ENCODE peak calls at places on chromosomes 11 and 22, in eight cellular contexts. One of them, this sample, is unnamed.

GRCh38 chr11:2096001-2096918 is 42.9 kb downstream of the IGF2 start:
- DNase-seq in fibroblast of pulmonary artery: peak
- DNase-seq in HepG2: no peak
- DNase-seq in choroid plexus epithelial cell: peak
- DNase-seq in gastrocnemius medialis: no peak
- DNase-seq in upper lobe of right lung: peak
- DNase-seq in BJ: peak
- DNase-seq in transverse colon: no peak
- DNase-seq in this sample: no peak

GRCh38 chr22:40235418-40235817 is 57.7 kb downstream of the TNRC6B start:
- DNase-seq in fibroblast of pulmonary artery: no peak
- DNase-seq in HepG2: no peak
- DNase-seq in choroid plexus epithelial cell: no peak
- DNase-seq in gastrocnemius medialis: no peak
- DNase-seq in upper lobe of right lung: no peak
- DNase-seq in BJ: no peak
- DNase-seq in transverse colon: no peak
- DNase-seq in this sample: no peak

GRCh38 chr22:31177420-31178162 is 17.6 kb downstream of the RNF185 start:
- DNase-seq in fibroblast of pulmonary artery: peak
- DNase-seq in HepG2: no peak
- DNase-seq in choroid plexus epithelial cell: peak
- DNase-seq in gastrocnemius medialis: peak
- DNase-seq in upper lobe of right lung: no peak
- DNase-seq in BJ: peak
- DNase-seq in transverse colon: no peak
- DNase-seq in this sample: peak

GRCh38 chr22:27885977-27886842 is 32.8 kb downstream of the PITPNB start:
- DNase-seq in fibroblast of pulmonary artery: peak
- DNase-seq in HepG2: peak
- DNase-seq in choroid plexus epithelial cell: peak
- DNase-seq in gastrocnemius medialis: peak
- DNase-seq in upper lobe of right lung: no peak
- DNase-seq in BJ: no peak
- DNase-seq in transverse colon: peak
- DNase-seq in this sample: peak

GRCh38 chr11:72015511-72016061 is 16.9 kb downstream of the IL18BP start:
- DNase-seq in fibroblast of pulmonary artery: peak
- DNase-seq in HepG2: peak
- DNase-seq in choroid plexus epithelial cell: peak
- DNase-seq in gastrocnemius medialis: no peak
- DNase-seq in upper lobe of right lung: peak
- DNase-seq in BJ: no peak
- DNase-seq in transverse colon: no peak
- DNase-seq in this sample: no peak

GRCh38 chr11:84260862-84261261 is 974.7 kb upstream of the CCDC90B start:
- DNase-seq in fibroblast of pulmonary artery: no peak
- DNase-seq in HepG2: no peak
- DNase-seq in choroid plexus epithelial cell: no peak
- DNase-seq in gastrocnemius medialis: no peak
- DNase-seq in upper lobe of right lung: no peak
- DNase-seq in BJ: no peak
- DNase-seq in transverse colon: no peak
- DNase-seq in this sample: no peak

GRCh38 chr22:26642465-26643367 is 14.7 kb upstream of the MIAT start:
- DNase-seq in fibroblast of pulmonary artery: no peak
- DNase-seq in HepG2: no peak
- DNase-seq in choroid plexus epithelial cell: peak
- DNase-seq in gastrocnemius medialis: no peak
- DNase-seq in upper lobe of right lung: no peak
- DNase-seq in BJ: no peak
- DNase-seq in transverse colon: peak
- DNase-seq in this sample: no peak

GRCh38 chr11:97893612-97894011 is 1127.1 kb upstream of the CNTN5 start:
- DNase-seq in fibroblast of pulmonary artery: no peak
- DNase-seq in HepG2: no peak
- DNase-seq in choroid plexus epithelial cell: no peak
- DNase-seq in gastrocnemius medialis: no peak
- DNase-seq in upper lobe of right lung: no peak
- DNase-seq in BJ: no peak
- DNase-seq in transverse colon: no peak
- DNase-seq in this sample: no peak

GRCh38 chr11:121435796-121436511 is 16.2 kb upstream of the SORL1 start:
- DNase-seq in fibroblast of pulmonary artery: no peak
- DNase-seq in HepG2: no peak
- DNase-seq in choroid plexus epithelial cell: no peak
- DNase-seq in gastrocnemius medialis: no peak
- DNase-seq in upper lobe of right lung: no peak
- DNase-seq in BJ: no peak
- DNase-seq in transverse colon: no peak
- DNase-seq in this sample: no peak

GRCh38 chr11:118914178-118914918 is 11.4 kb downstream of the BCL9L start:
- DNase-seq in fibroblast of pulmonary artery: no peak
- DNase-seq in HepG2: peak
- DNase-seq in choroid plexus epithelial cell: no peak
- DNase-seq in gastrocnemius medialis: no peak
- DNase-seq in upper lobe of right lung: no peak
- DNase-seq in BJ: no peak
- DNase-seq in transverse colon: peak
- DNase-seq in this sample: no peak

GRCh38 chr22:39173050-39173706 is 20.7 kb upstream of the CBX7 start:
- DNase-seq in fibroblast of pulmonary artery: no peak
- DNase-seq in HepG2: no peak
- DNase-seq in choroid plexus epithelial cell: no peak
- DNase-seq in gastrocnemius medialis: no peak
- DNase-seq in upper lobe of right lung: no peak
- DNase-seq in BJ: no peak
- DNase-seq in transverse colon: no peak
- DNase-seq in this sample: no peak

GRCh38 chr22:39171623-39172264 is 19.3 kb upstream of the CBX7 start:
- DNase-seq in fibroblast of pulmonary artery: no peak
- DNase-seq in HepG2: no peak
- DNase-seq in choroid plexus epithelial cell: no peak
- DNase-seq in gastrocnemius medialis: no peak
- DNase-seq in upper lobe of right lung: no peak
- DNase-seq in BJ: no peak
- DNase-seq in transverse colon: no peak
- DNase-seq in this sample: no peak

GRCh38 chr22:39169797-39170466 is 17.5 kb upstream of the CBX7 start:
- DNase-seq in fibroblast of pulmonary artery: no peak
- DNase-seq in HepG2: no peak
- DNase-seq in choroid plexus epithelial cell: no peak
- DNase-seq in gastrocnemius medialis: no peak
- DNase-seq in upper lobe of right lung: no peak
- DNase-seq in BJ: no peak
- DNase-seq in transverse colon: no peak
- DNase-seq in this sample: no peak

GRCh38 chr22:39173787-39174497 is 21.5 kb upstream of the CBX7 start:
- DNase-seq in fibroblast of pulmonary artery: no peak
- DNase-seq in HepG2: no peak
- DNase-seq in choroid plexus epithelial cell: peak
- DNase-seq in gastrocnemius medialis: no peak
- DNase-seq in upper lobe of right lung: no peak
- DNase-seq in BJ: no peak
- DNase-seq in transverse colon: peak
- DNase-seq in this sample: no peak

DNA sequence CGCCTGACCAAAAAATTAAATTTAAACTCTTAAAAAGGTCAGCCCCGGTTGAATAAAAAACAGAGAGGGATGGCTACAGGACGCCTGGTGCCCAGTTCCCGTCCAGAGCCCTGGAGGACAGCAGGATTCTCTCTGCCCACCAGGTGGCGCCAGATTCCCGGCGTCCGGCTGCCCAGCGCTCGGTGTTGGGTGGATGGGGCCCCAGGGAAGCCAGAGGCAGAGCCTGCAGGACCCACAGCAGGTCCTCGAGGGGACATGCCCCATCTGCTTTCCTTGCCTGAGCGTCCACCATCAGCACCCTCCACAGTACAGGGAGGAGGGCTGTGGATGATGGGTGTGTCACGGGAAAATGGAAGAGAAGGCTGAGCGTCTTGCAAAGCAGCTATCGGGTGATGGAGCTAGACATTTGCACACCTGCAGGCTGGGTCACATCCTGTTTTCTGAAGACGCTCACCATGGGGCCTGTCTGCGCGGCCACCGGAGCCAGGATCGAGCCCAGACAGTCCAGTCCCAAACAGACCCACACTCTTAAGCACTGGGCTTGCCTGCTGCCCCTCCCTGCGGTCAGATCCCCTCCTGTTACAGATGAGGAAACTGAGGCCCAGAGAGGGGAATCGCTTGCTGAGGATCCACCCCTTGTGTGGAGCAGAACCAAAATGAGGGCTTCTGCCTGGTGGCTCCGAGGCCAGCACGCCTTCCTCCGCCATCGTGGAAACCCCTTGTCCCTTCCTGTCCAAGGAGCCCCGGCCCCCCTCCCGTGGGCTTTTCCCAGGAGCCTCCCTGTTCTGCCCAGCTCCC is 18.5 kb upstream of the CBX7 start:
- DNase-seq in fibroblast of pulmonary artery: peak
- DNase-seq in HepG2: peak
- DNase-seq in choroid plexus epithelial cell: peak
- DNase-seq in gastrocnemius medialis: peak
- DNase-seq in upper lobe of right lung: peak
- DNase-seq in BJ: no peak
- DNase-seq in transverse colon: peak
- DNase-seq in this sample: no peak
- H3K4me3 ChIP-seq in fibroblast of pulmonary artery: no peak
- H3K4me3 ChIP-seq in HepG2: peak
- H3K4me3 ChIP-seq in choroid plexus epithelial cell: no peak
- H3K4me3 ChIP-seq in gastrocnemius medialis: peak
- H3K4me3 ChIP-seq in upper lobe of right lung: no peak
- H3K4me3 ChIP-seq in BJ: no peak
- H3K4me3 ChIP-seq in transverse colon: no peak
- H3K4me3 ChIP-seq in this sample: no peak

GRCh38 chr11:128297111-128297651 is 290.2 kb downstream of the ETS1 start:
- DNase-seq in fibroblast of pulmonary artery: no peak
- DNase-seq in HepG2: no peak
- DNase-seq in choroid plexus epithelial cell: no peak
- DNase-seq in gastrocnemius medialis: no peak
- DNase-seq in upper lobe of right lung: no peak
- DNase-seq in BJ: no peak
- DNase-seq in transverse colon: no peak
- DNase-seq in this sample: no peak

GRCh38 chr11:128297805-128298204 is 289.6 kb downstream of the ETS1 start:
- DNase-seq in fibroblast of pulmonary artery: no peak
- DNase-seq in HepG2: no peak
- DNase-seq in choroid plexus epithelial cell: no peak
- DNase-seq in gastrocnemius medialis: no peak
- DNase-seq in upper lobe of right lung: no peak
- DNase-seq in BJ: no peak
- DNase-seq in transverse colon: no peak
- DNase-seq in this sample: no peak

GRCh38 chr11:128299132-128299726 is 288.1 kb downstream of the ETS1 start:
- DNase-seq in fibroblast of pulmonary artery: peak
- DNase-seq in HepG2: no peak
- DNase-seq in choroid plexus epithelial cell: peak
- DNase-seq in gastrocnemius medialis: peak
- DNase-seq in upper lobe of right lung: no peak
- DNase-seq in BJ: peak
- DNase-seq in transverse colon: no peak
- DNase-seq in this sample: peak

GRCh38 chr11:128300785-128301184 is 286.6 kb downstream of the ETS1 start:
- DNase-seq in fibroblast of pulmonary artery: no peak
- DNase-seq in HepG2: no peak
- DNase-seq in choroid plexus epithelial cell: no peak
- DNase-seq in gastrocnemius medialis: no peak
- DNase-seq in upper lobe of right lung: no peak
- DNase-seq in BJ: no peak
- DNase-seq in transverse colon: no peak
- DNase-seq in this sample: no peak

DNA sequence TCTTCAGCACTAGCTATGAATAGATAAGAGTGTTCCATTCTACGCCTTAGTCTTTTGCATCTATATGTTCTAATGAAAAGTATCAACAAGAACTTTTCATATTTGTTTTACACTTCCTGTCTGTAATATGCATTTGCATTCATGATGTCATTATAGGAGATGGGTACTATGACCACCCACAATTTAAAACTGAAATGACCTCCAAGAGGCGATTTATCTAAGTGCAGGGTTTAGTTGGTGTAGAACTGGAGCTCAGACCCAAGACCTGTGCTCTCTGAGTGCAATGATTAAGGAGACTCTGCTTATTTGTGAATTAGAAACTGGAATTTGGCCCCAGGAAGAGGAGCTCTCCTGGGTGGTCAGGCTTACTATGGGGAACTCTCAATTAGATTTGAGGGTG is 289.1 kb downstream of the ETS1 start:
- DNase-seq in fibroblast of pulmonary artery: no peak
- DNase-seq in HepG2: no peak
- DNase-seq in choroid plexus epithelial cell: no peak
- DNase-seq in gastrocnemius medialis: no peak
- DNase-seq in upper lobe of right lung: no peak
- DNase-seq in BJ: no peak
- DNase-seq in transverse colon: no peak
- DNase-seq in this sample: no peak
- H3K4me3 ChIP-seq in fibroblast of pulmonary artery: no peak
- H3K4me3 ChIP-seq in HepG2: no peak
- H3K4me3 ChIP-seq in choroid plexus epithelial cell: no peak
- H3K4me3 ChIP-seq in gastrocnemius medialis: no peak
- H3K4me3 ChIP-seq in upper lobe of right lung: no peak
- H3K4me3 ChIP-seq in BJ: no peak
- H3K4me3 ChIP-seq in transverse colon: no peak
- H3K4me3 ChIP-seq in this sample: no peak

GRCh38 chr11:47415091-47415854 is 6.9 kb downstream of the SLC39A13 start:
- DNase-seq in fibroblast of pulmonary artery: no peak
- DNase-seq in HepG2: no peak
- DNase-seq in choroid plexus epithelial cell: no peak
- DNase-seq in gastrocnemius medialis: no peak
- DNase-seq in upper lobe of right lung: no peak
- DNase-seq in BJ: no peak
- DNase-seq in transverse colon: no peak
- DNase-seq in this sample: no peak
- H3K4me3 ChIP-seq in fibroblast of pulmonary artery: no peak
- H3K4me3 ChIP-seq in HepG2: no peak
- H3K4me3 ChIP-seq in choroid plexus epithelial cell: no peak
- H3K4me3 ChIP-seq in gastrocnemius medialis: no peak
- H3K4me3 ChIP-seq in upper lobe of right lung: no peak
- H3K4me3 ChIP-seq in BJ: no peak
- H3K4me3 ChIP-seq in transverse colon: no peak
- H3K4me3 ChIP-seq in this sample: no peak

DNA sequence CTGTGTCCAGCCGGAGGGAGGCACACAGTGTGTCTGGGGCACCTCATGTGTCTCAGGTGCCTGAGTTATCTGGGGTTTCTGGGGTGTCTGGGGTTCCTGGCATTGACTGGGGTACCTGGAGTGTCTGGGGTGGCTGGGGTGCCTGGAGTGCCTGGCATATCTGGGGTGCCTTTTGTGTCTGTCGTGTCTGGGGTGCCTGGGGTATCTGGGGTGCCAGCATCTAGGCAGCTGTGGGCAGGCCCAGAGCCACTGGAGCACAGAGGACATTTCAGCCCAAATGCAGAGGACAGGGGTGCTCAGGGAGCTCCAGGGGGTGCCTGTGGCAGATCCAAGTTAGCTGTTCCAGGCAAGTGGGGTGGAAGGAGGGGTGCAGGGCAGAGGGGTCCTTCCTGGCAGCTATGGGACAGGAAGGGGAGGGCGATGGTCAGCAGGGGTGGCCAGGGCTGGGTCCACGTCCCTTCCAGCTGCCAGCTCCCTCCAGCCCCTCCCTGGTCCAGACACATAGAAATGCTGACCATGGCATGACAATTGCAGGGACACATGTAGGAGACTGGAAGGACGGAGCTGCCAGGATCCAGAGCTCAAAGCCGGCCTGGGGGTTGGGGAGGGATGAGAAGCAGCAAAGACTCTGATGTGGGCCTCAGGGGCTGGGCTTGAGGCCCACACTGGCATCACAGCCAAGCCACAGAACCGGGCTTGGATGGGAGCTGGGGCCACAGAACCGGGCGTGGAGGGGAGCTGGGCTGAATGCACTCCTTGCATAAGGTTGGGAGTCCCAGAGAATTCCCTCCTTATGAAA is 133.0 kb downstream of the BRD1 start:
- DNase-seq in fibroblast of pulmonary artery: no peak
- DNase-seq in HepG2: no peak
- DNase-seq in choroid plexus epithelial cell: no peak
- DNase-seq in gastrocnemius medialis: no peak
- DNase-seq in upper lobe of right lung: no peak
- DNase-seq in BJ: no peak
- DNase-seq in transverse colon: no peak
- DNase-seq in this sample: no peak
- H3K4me3 ChIP-seq in fibroblast of pulmonary artery: no peak
- H3K4me3 ChIP-seq in HepG2: no peak
- H3K4me3 ChIP-seq in choroid plexus epithelial cell: no peak
- H3K4me3 ChIP-seq in gastrocnemius medialis: no peak
- H3K4me3 ChIP-seq in upper lobe of right lung: no peak
- H3K4me3 ChIP-seq in BJ: no peak
- H3K4me3 ChIP-seq in transverse colon: no peak
- H3K4me3 ChIP-seq in this sample: no peak